ENCODE peak calls at places on chromosomes 6 and 20, in six cellular contexts. C, K, Y, B, Q and M are unnamed samples.

GRCh38 chr6:108250240-108250866 is 10.5 kb downstream of the SNX3 start:
- DNase-seq in C (no peak), K (no peak), Y (no peak), B (no peak), Q (no peak), M (no peak)

GRCh38 chr6:99613705-99614429 is 7.2 kb downstream of the PRDM13 start:
- DNase-seq in C (no peak), K (no peak), Y (no peak), B (no peak), Q (no peak), M (no peak)

GRCh38 chr6:124800222-124800621 is 162.0 kb upstream of the RNF217 start:
- DNase-seq in C (no peak), K (no peak), Y (no peak), B (no peak), Q (no peak), M (no peak)

GRCh38 chr6:89360415-89360999 is 8.0 kb upstream of the UBE2J1 start:
- DNase-seq in C (no peak), K (no peak), Y (no peak), B (no peak), Q (no peak), M (no peak)

GRCh38 chr20:2005831-2006426 is 12.1 kb upstream of the PDYN start:
- DNase-seq in C (peak), K (peak), Y (peak), B (no peak), Q (peak), M (peak)

GRCh38 chr6:43269273-43270007 is 26.2 kb downstream of the TTBK1 start:
- DNase-seq in C (no peak), K (peak), Y (no peak), B (no peak), Q (no peak), M (no peak)

GRCh38 chr6:6960571-6961251 is 147.1 kb upstream of the RREB1 start:
- DNase-seq in C (no peak), K (no peak), Y (no peak), B (no peak), Q (no peak), M (no peak)

GRCh38 chr6:36314221-36315014 is 22.3 kb downstream of the BNIP5 start:
- DNase-seq in C (peak), K (no peak), Y (no peak), B (no peak), Q (no peak), M (no peak)

GRCh38 chr6:77015350-77015749 is 447.9 kb downstream of the HTR1B start:
- DNase-seq in C (no peak), K (no peak), Y (no peak), B (no peak), Q (no peak), M (no peak)

GRCh38 chr6:139349464-139350020 is 24.9 kb downstream of the CITED2 start:
- DNase-seq in C (no peak), K (no peak), Y (no peak), B (no peak), Q (no peak), M (peak)

GRCh38 chr6:53062369-53062639 is 2.9 kb upstream of the FBXO9 start:
- DNase-seq in C (no peak), K (no peak), Y (no peak), B (no peak), Q (no peak), M (no peak)

GRCh38 chr6:119390276-119390793 is 40.8 kb upstream of the MAN1A1 start:
- DNase-seq in C (no peak), K (no peak), Y (no peak), B (no peak), Q (no peak), M (no peak)

GRCh38 chr6:168999392-168999791 is 254.3 kb downstream of the THBS2 start:
- DNase-seq in C (no peak), K (peak), Y (no peak), B (no peak), Q (no peak), M (no peak)

GRCh38 chr6:2378891-2379652 is 133.7 kb upstream of the GMDS start:
- DNase-seq in C (no peak), K (no peak), Y (no peak), B (no peak), Q (no peak), M (no peak)

GRCh38 chr6:37920667-37921066 is 101.1 kb downstream of the ZFAND3 start:
- DNase-seq in C (no peak), K (no peak), Y (no peak), B (peak), Q (peak), M (no peak)

GRCh38 chr20:45445805-45446562 is 23.6 kb upstream of the WFDC2 start:
- DNase-seq in C (no peak), K (peak), Y (no peak), B (peak), Q (peak), M (no peak)

GRCh38 chr6:43739642-43740091 is 30.3 kb upstream of the VEGFA start:
- DNase-seq in C (no peak), K (peak), Y (peak), B (no peak), Q (no peak), M (no peak)

DNA sequence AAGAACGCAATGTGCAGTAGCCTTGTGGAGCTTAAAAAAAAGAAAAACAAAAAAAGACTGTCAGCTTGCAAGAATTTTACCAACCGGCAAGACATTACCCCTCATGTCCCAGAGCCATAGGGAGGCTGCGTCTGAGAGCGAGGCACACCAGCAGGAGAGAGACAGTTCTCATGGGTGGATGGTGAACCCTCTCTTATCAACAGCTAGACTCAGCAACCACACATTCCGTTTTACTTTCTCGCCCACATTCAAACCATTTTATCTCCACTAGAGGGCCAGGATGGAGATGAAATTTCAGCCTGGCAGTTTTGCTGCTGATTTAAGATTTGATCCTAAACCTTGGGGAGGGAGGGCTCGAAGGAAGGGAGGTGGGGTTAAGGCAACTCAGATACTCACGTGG is 247.0 kb downstream of the ATXN1 start:
- DNase-seq in C (no peak), K (no peak), Y (no peak), B (peak), Q (peak), M (no peak)
- TF ChIP-seq CTCF in C (peak), K (peak), Y (no peak), B (peak), Q (peak), M (peak)

GRCh38 chr20:48153105-48153504 is 367.8 kb upstream of the SULF2 start:
- DNase-seq in C (no peak), K (no peak), Y (no peak), B (no peak), Q (no peak), M (no peak)

GRCh38 chr20:48155231-48155630 is 369.9 kb upstream of the SULF2 start:
- DNase-seq in C (no peak), K (no peak), Y (no peak), B (no peak), Q (no peak), M (no peak)

GRCh38 chr20:48150568-48150967 is 365.3 kb upstream of the SULF2 start:
- DNase-seq in C (no peak), K (no peak), Y (no peak), B (no peak), Q (no peak), M (no peak)

GRCh38 chr20:48154040-48154439 is 368.8 kb upstream of the SULF2 start:
- DNase-seq in C (no peak), K (no peak), Y (no peak), B (no peak), Q (no peak), M (no peak)

DNA sequence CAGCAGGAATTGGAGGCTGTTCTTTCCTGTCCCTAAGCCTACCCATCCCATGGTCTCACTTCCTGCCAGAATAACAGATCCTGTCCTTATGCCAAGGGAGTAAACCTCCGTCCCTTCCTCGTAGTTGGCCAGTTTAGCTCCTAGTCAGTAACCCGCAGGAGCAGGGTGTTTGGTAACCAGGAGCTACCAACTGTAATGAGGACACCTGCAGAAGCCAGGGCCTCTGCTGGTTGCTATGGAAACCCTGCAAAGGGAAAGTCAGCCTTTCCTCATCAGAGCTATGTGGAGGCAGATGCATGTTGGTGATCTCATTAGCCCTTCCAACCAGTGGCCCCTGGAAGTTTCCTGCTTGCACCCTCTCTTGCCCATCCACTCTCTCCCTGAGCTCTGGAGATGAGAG is 368.2 kb upstream of the SULF2 start:
- DNase-seq in C (no peak), K (no peak), Y (no peak), B (no peak), Q (no peak), M (no peak)
- TF ChIP-seq POLR2AphosphoS5 in C (no peak), K (no peak), Y (no peak), B (no peak), Q (no peak), M (no peak)

DNA sequence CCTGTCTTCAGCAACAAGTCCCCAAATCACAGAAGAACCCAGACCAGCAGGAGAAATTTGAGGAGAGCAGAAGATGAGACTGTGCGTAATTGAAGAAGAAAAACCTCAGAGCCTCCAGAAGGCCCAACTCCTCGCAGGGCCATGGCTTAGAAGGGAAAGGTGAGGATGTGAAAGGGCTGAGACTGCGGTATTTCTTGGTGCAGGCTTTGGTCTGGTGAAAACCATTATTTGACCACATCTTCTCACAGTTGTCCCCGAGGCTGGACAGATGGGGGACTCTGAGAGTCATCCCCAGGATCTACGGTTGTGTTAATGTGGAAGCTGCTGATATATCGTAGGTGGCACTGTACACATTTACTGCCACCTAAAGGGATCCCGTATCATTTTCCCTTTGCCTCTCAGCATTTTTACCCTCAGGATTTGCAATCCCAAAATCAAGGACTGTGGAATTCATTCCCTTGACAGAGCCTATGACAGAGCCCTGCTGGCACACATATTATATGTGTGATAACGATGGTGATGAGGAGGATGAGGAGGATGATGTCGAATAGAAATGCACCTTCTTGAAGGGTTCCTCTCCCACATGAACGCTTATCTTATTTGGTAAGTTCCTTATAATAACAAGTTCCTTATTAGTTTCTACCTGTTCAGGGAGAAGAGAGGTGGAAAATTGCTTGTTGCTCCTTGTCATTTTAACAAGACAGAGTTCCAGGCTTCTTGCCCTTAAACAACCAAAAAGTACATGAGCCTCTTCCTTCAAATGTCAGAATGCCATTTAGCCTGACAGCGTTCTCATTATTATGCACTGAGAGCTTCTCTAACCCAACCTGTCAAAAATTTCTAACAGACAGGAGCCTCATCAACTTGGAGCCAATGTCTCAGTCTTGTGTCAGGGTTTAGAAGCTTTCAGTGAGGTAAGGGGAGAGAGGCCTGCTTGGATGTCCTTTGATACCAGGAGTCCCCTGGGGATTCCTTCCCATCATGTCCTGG is 135.8 kb downstream of the PXDC1 start:
- DNase-seq in C (no peak), K (no peak), Y (peak), B (no peak), Q (no peak), M (no peak)
- TF ChIP-seq CTCF in C (no peak), K (no peak), Y (no peak), B (no peak), Q (no peak), M (no peak)

GRCh38 chr20:36153754-36154695 is 515 bp upstream of the EPB41L1 start:
- DNase-seq in C (no peak), K (peak), Y (peak), B (no peak), Q (peak), M (peak)
- TF ChIP-seq POLR2AphosphoS5 in C (no peak), K (no peak), Y (peak), B (no peak), Q (peak), M (no peak)

GRCh38 chr6:170292778-170293164 is 1.9 kb upstream of the DLL1 start:
- DNase-seq in C (no peak), K (no peak), Y (peak), B (no peak), Q (no peak), M (no peak)
- TF ChIP-seq CTCF in C (no peak), K (no peak), Y (no peak), B (peak), Q (peak), M (no peak)